ENCODE peak calls at places on chromosome 16, in four cellular contexts. Q, H, Y and P are unnamed samples.

GRCh38 chr16:21158208-21159110 is at the start of gene LDAF1:
- DNase-seq in H (peak; percentile 83), Q (peak; percentile 69), Y (peak; percentile 93), P (peak; percentile 91)

GRCh38 chr16:31502981-31503380 is 5.2 kb downstream of the RUSF1 start:
- DNase-seq in Y (no peak), H (peak; percentile 49), Q (peak; percentile 61), P (no peak)

GRCh38 chr16:30651124-30652004 is 604 bp downstream of the PRR14 start:
- DNase-seq in Y (peak; percentile 85), Q (peak; percentile 69), H (peak; percentile 75), P (peak; percentile 60)

GRCh38 chr16:83059237-83059636 is 432.5 kb downstream of the CDH13 start:
- DNase-seq in H (no peak), Y (no peak), Q (no peak), P (no peak)

GRCh38 chr16:78249056-78249455 is 149.6 kb downstream of the WWOX start:
- DNase-seq in H (no peak), Q (no peak), Y (no peak), P (no peak)

GRCh38 chr16:56815721-56816120 is 49.3 kb upstream of the SLC12A3 start:
- DNase-seq in Q (no peak), Y (peak; percentile 78), H (no peak), P (no peak)

GRCh38 chr16:19130852-19131808 is 17.4 kb downstream of the ITPRIPL2 start:
- DNase-seq in H (peak; percentile 80), Y (peak; percentile 76), Q (peak; percentile 81), P (peak; percentile 31)

GRCh38 chr16:88296437-88297177 is 86.2 kb upstream of the ZNF469 start:
- DNase-seq in Q (no peak), Y (no peak), H (no peak), P (no peak)

GRCh38 chr16:79093554-79093967 is 507.0 kb downstream of the MAF start:
- DNase-seq in Y (no peak), Q (no peak), H (no peak), P (no peak)

DNA sequence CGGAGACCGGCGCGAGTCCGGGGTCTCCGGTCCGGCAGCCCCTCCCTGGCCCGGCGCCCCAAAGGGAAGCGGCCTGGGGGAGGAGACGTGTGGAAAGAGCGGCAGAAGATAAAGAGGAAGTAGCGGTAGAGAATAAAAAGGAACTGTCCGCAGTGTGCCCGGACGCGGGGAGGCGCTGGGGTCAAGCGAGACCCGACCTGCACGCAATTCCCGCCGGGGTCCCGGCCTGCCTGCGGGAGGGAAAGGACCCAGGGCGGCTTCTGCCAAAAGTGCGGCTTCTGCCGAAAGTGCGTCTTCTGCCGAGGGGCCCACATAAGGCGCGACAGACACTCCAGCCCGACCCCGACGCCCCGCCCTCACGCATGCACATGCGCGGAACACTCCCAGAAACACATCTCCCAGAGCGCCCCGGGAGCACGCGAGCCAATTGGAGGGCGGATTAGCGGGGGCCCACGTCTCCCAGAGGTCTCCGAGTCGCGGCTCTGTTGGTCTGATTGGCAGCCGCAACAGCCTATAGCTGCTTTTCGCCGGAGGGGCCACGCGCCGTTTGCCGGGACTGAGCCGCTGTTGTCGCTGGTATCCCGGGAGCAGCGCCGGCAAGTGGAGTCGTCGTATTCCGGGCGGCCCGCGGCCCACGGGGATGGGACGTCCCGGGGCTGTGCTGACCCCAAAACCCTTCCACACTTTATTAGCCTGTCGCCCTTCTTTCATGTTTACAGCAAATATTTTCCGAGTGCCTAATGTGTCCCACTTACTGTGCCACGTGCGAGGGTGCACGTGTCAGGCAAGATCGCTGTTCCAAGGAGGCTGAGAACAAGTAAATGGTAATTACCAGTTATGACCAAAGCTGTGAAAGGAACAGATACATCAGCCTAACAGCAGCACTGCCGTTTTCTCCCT is 8.0 kb upstream of the MEFV start:
- DNase-seq in Y (peak; percentile 99), Q (peak; percentile 99), H (peak; percentile 99), P (peak; percentile 98)
- TF ChIP-seq CTCF in Y (no peak), Q (peak; percentile 33), H (peak; percentile 26), P (peak; percentile 26)

DNA sequence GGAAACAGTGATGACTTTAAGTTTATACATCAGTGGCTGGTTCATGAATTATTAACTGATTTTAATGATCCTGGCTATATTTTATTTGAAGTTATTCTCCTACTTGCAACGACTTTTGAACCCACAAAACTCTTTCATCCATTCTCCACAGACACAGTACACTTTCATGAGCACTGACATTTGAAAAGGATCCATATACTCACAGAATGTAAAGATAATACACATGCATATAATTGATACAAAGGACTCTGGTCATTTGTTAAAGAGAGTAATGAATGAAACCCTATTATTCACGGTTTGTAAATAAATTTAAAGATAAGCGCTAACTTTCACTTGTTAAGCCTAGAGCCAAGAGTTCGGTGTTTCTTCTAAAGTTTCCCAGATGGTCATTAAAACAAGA is 3.3 kb downstream of the TOX3 start:
- DNase-seq in H (no peak), Y (no peak), Q (no peak), P (no peak)
- H3K4me3 ChIP-seq in H (no peak overlapping the region), Y (no peak overlapping the region), Q (no peak overlapping the region), P (no peak overlapping the region)

GRCh38 chr16:9225527-9226316 is 134.3 kb downstream of the HAPSTR1 start:
- DNase-seq in H (peak; percentile 2), Q (peak; percentile 5), Y (peak; percentile 30), P (no peak)
- TF ChIP-seq CTCF in H (no peak), Q (peak; percentile 43), Y (no peak), P (no peak)

DNA sequence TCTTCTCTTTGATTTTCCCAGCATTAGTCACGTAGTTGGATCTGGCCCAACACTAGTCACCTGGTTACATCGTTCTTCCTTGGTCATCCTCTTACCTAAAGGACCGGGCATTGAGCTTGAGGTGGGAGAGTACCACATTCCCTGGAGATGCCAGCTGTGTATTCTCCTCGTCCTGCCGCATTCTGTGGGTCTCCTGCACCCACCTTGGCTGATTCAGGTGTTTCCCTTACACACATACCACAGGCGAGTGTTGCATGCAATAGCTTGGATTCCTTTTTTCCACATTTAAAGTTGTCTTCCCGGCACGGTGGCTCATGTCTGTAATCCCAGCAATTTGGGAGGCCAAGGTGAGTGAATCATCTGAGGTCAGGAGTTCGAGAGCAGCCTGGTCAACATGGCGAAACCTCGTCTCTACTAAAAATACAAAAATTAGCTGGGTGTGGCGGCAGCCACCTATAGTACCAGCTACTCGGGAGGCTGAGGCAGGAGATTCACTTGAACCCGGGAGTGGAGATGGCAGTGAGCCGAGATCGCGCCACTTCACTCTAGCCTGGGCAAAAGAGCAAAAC is 21.6 kb upstream of the CLEC18C start:
- DNase-seq in Y (no peak), Q (no peak), H (no peak), P (no peak)
- H3K4me3 ChIP-seq in Y (no peak overlapping the region), Q (no peak overlapping the region), H (no peak overlapping the region), P (no peak overlapping the region)